ENCODE peak calls at places on chromosomes 11 and 22, in ten cellular contexts. E is CD4-positive, alpha-beta memory T cell; C is mesenchymal stem cell; F is effector memory CD4-positive, alpha-beta T cell; Q is endodermal cell; U is lung; O is naive thymus-derived CD4-positive, alpha-beta T cell; P is SJSA1; I is A549; D is HCT116. K is an unnamed sample. For H3K9me3, the result is how much of the 10 kb centered on the place peaks cover.

GRCh38 chr11:80900265-80900664 is 1459.4 kb upstream of the TENM4 start:
- DNase-seq in I (no peak), D (no peak), E (no peak), U (no peak), F (no peak), O (no peak), P (no peak), C (no peak), Q (no peak), K (no peak)

GRCh38 chr11:9535189-9535781 is 38.2 kb upstream of the WEE1 start:
- DNase-seq in C (peak), I (no peak), U (peak), Q (peak), D (peak), E (peak), P (no peak), O (peak), F (peak), K (peak)

GRCh38 chr11:1072116-1072820 is 2.4 kb upstream of the MUC2 start:
- DNase-seq in D (peak), I (peak), F (no peak), O (no peak), P (peak), E (no peak), Q (no peak), U (no peak), C (no peak), K (no peak)

GRCh38 chr22:38927033-38927789 is 30.2 kb upstream of the APOBEC3A start:
- DNase-seq in F (peak), I (peak), C (peak), P (peak), U (peak), D (peak), E (no peak), Q (peak), O (peak), K (no peak)

GRCh38 chr11:418343-419247 is 3.8 kb upstream of the SIGIRR start:
- DNase-seq in U (no peak), D (no peak), F (no peak), E (peak), O (no peak), Q (no peak), P (no peak), C (no peak), I (no peak), K (no peak)

GRCh38 chr11:60897496-60897895 is 8.9 kb downstream of the PRPF19 start:
- DNase-seq in U (no peak), O (no peak), P (no peak), E (no peak), F (no peak), C (no peak), I (no peak), Q (no peak), D (no peak), K (no peak)

GRCh38 chr11:103737791-103738190 is 298.6 kb upstream of the DDI1 start:
- DNase-seq in O (no peak), P (no peak), Q (no peak), F (no peak), D (no peak), C (no peak), U (no peak), I (no peak), E (no peak), K (no peak)

GRCh38 chr22:22030493-22031182 is 48.1 kb upstream of the TOP3B start:
- DNase-seq in C (peak), U (no peak), Q (peak), E (no peak), I (peak), F (no peak), D (no peak), O (no peak), P (no peak), K (no peak)

GRCh38 chr11:131579932-131580387 is 209.5 kb downstream of the NTM start:
- DNase-seq in U (no peak), C (peak), D (no peak), Q (peak), O (no peak), F (no peak), I (peak), P (peak), E (no peak), K (no peak)

GRCh38 chr11:104051806-104052205 is 15.4 kb downstream of the DDI1 start:
- DNase-seq in P (no peak), O (no peak), F (no peak), C (no peak), D (no peak), Q (no peak), I (no peak), E (no peak), U (no peak), K (no peak)

GRCh38 chr11:115672999-115673411 is 168.8 kb upstream of the CADM1 start:
- DNase-seq in I (no peak), E (no peak), F (no peak), D (no peak), C (peak), O (no peak), Q (no peak), U (peak), P (no peak), K (no peak)

GRCh38 chr11:12439615-12440014 is 62.2 kb downstream of the PARVA start:
- DNase-seq in C (no peak), Q (peak), U (no peak), F (no peak), P (no peak), D (no peak), O (no peak), E (no peak), I (no peak), K (no peak)

GRCh38 chr11:72141066-72141465 is 5.5 kb downstream of the FOLR3 start:
- DNase-seq in D (no peak), E (no peak), I (peak), C (peak), O (peak), U (no peak), F (no peak), P (peak), Q (no peak), K (no peak)

GRCh38 chr11:101584129-101584515 is 315 bp upstream of the TRPC6 start:
- DNase-seq in U (no peak), O (no peak), E (no peak), Q (no peak), D (no peak), C (no peak), I (no peak), F (no peak), P (no peak), K (no peak)
- H3K9me3 ChIP-seq in U (under half), O (under half), E (under half), Q (under half), D (under half), C (under half), I (under half), F (under half), P (under half), K (under half)

GRCh38 chr22:47105085-47105484 is 342.6 kb downstream of the TBC1D22A start:
- DNase-seq in C (no peak), D (no peak), P (no peak), U (no peak), F (no peak), O (no peak), Q (no peak), I (no peak), E (no peak), K (no peak)
- H3K9me3 ChIP-seq in C (under half), D (under half), P (under half), U (under half), F (under half), O (under half), Q (under half), I (under half), E (under half), K (under half)

DNA sequence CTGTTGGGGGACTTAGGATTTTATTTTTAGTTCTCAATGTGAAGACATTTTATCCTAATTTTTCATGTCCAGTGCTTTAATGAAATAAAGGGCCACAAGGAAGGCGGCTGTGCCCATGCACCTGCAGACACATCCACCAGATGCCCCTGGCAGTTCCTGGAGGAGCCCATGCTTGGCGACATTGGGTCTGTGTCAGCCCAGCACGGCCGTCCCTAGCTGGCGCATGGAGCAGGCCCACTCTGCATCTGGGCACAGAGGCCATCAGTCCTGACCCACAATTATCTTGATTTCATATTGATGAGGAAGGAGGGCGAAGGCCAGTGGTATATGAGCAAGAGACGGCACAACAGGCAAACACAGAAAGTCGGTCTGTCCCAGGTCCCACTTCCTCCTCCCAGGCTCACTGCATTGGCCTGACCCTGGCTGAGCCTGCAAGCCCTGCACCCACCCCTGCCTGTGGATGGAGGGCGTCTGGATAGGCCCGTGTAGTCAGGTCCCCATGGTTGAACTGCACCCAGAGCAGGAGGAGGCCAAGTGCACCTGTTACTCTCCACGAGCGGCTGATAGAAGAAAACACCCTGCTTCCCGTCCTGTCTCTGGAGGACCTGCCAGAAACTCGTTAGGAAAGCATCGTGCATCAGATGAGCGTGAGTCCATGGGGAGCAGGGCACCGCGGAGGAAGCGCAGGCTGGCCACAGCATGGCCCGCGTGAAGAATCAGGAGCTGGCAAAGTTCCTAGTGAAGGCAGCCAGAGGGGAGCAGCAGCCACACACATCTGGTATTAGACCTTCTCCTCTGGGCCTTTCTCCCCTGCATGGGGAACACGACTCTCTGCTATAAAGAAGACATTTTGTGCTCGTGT is 296.8 kb downstream of the BRD1 start:
- DNase-seq in O (no peak), I (no peak), E (no peak), Q (no peak), C (no peak), P (no peak), F (no peak), D (no peak), U (no peak), K (no peak)
- H3K9me3 ChIP-seq in O (under half), I (under half), E (under half), Q (under half), C (under half), P (under half), F (under half), D (under half), U (under half), K (under half)

GRCh38 chr11:134170177-134170908 is 53.4 kb downstream of the NCAPD3 start:
- DNase-seq in U (no peak), I (no peak), D (no peak), E (no peak), Q (no peak), O (no peak), C (peak), P (no peak), F (no peak), K (no peak)

GRCh38 chr11:134159652-134160051 is 64.1 kb downstream of the NCAPD3 start:
- DNase-seq in C (no peak), D (no peak), Q (no peak), P (no peak), I (no peak), O (no peak), U (no peak), F (no peak), E (no peak), K (no peak)

DNA sequence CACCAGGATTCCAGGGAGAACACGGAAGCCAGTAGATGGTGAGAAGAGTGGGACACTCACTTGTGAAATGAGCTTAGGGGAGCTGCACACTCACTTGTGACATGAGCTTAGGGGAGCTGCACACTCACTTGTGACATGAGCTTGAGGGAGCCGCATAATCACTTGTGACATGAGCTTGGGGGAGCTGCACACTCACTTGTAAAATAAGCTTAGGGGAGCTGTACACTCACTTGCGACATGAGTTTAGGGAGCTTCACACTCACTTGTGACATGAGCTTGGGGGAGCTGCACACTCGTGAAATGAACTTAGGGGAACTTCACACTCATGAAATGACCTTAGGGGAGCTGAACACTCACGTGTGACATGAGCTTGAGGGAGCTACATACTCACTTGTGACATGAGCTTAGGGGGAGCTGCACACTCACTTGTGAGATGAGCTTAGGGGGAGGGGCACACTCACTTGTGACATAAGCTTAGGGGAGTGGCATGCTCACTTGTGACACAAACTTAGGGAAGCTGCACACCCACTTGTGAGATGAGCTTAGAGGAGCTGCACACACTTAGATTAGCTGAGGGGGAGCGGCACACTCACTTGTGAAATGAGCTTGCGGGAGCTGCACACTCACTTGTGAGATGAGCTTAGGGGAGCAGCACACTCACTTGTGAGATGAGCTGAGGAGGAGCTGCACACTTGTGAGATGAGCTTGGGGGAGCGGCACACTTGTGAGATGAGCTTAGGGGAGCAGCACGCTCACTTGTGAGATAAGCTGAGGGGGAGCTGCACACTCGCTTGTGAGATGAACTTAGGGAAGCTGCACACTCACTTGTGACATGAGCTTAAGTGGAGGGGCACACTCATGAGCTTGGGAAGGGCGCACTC is 59.0 kb downstream of the NCAPD3 start:
- DNase-seq in E (no peak), F (no peak), Q (peak), I (no peak), U (no peak), C (no peak), O (peak), D (no peak), P (no peak), K (no peak)
- H3K9me3 ChIP-seq in E (under half), F (under half), Q (half or more), I (half or more), U (under half), C (under half), O (under half), D (under half), P (under half), K (under half)

GRCh38 chr22:48973694-48974041 is 854.0 kb downstream of the BRD1 start:
- DNase-seq in F (no peak), C (no peak), P (no peak), I (no peak), Q (no peak), U (no peak), D (no peak), E (no peak), O (no peak), K (no peak)

GRCh38 chr22:48974443-48975251 is 853.0 kb downstream of the BRD1 start:
- DNase-seq in C (no peak), I (no peak), E (no peak), U (no peak), D (no peak), Q (no peak), F (no peak), P (no peak), O (no peak), K (no peak)

GRCh38 chr22:48976556-48977535 is 850.8 kb downstream of the BRD1 start:
- DNase-seq in U (no peak), E (no peak), P (no peak), Q (no peak), F (no peak), D (no peak), O (no peak), I (no peak), C (no peak), K (no peak)

GRCh38 chr22:48975886-48976285 is 851.8 kb downstream of the BRD1 start:
- DNase-seq in P (no peak), U (no peak), Q (no peak), E (no peak), C (no peak), O (no peak), F (no peak), I (no peak), D (no peak), K (no peak)

DNA sequence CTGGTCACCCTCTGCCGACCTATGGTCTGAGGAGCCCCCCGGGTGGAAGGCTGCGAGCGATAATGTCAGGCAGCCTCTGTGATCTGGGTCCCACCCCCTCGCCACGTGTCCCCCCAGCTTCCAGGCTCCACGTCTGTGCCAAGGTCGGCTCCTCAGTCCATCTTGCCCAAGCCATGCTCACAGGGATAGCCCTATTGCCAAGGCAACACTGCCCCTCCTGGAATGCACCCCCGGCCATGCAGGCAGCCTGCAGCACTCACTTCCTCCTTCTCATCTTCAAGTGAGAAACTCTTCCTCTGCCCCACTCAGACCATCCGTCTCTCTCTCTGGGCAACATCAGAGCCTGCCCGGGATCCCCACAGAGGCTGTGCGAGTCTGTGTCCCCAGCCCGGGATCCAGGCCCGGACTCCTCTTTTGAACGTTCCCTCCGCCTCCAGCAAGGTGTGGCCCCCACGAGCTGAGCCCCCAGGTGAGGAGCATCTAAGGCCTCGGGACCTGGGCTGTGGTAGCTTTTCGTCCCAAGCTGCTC is 852.4 kb downstream of the BRD1 start:
- DNase-seq in Q (no peak), C (no peak), I (no peak), D (no peak), U (no peak), P (no peak), F (no peak), O (no peak), E (no peak), K (no peak)
- H3K9me3 ChIP-seq in Q (under half), C (under half), I (under half), D (under half), U (under half), P (under half), F (under half), O (under half), E (under half), K (under half)

GRCh38 chr22:30362632-30363281 is 6.0 kb downstream of the CCDC157 start:
- DNase-seq in U (no peak), I (no peak), Q (peak), F (no peak), D (no peak), C (no peak), P (no peak), O (no peak), E (no peak), K (no peak)
- H3K9me3 ChIP-seq in U (under half), I (under half), Q (under half), F (under half), D (under half), C (under half), P (under half), O (under half), E (under half), K (under half)

DNA sequence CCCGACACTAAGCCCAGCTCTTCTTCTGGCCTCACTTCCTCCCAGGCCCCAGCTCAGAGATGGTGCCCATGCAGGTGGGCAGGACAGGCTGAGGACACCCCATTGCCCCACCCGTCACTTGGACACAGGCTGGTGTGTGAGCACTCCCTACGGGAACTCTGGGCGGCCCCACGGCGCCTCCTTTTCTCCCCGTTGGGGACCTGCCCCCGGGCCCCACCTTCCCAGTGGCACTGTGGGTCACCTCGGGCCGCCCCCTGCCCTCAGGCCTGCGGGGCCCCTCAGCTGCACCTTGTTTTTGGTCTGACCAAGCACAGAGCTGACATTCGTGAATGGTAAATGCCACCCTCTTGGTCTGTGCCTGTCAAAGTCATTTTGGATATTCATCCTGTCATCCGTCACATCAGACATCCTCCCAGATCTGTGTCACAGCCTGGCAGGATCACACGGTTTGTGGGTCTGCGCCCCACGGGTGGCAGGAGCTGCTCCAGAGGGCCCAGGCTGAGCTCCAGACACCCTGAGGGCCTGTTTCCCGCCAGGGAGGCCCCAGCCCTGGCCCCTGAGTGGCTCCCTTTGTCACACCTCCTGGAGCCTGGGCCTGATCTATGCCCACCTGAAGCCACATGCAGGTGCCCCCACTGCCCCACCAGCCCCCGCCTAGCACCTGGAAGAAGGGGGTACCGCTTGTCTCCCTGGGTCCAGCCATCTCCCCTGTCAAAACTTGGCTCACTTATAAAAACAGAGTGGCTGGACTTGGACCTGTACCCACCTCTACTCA is 1188.5 kb downstream of the BRD1 start:
- DNase-seq in E (no peak), C (no peak), I (no peak), P (no peak), O (no peak), Q (no peak), F (no peak), U (no peak), D (no peak), K (no peak)
- H3K9me3 ChIP-seq in E (under half), C (under half), I (under half), P (under half), O (under half), Q (under half), F (under half), U (under half), D (under half), K (under half)

DNA sequence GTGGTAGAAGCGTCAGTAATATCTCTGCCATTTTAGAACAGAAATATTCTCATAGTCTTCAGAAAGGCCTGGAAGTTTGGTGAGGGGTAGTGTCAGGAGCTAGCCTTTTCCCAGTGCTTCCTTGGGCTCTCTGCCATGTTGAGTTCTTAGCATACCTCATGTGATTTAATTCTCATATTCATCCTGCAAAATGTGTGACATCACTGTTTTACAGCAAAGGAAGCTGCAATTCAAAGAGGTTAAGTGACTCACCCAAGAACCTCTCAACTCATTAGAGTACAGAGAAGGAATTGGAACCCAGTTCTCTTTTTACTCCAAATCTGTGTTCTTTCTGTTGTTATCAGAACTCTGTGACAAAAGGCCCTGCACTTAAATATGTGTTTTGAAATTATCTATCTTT is 72.1 kb downstream of the RNF169 start:
- DNase-seq in U (no peak), D (no peak), F (no peak), I (no peak), P (peak), E (no peak), C (peak), O (no peak), Q (no peak), K (no peak)
- H3K9me3 ChIP-seq in U (under half), D (under half), F (under half), I (under half), P (under half), E (under half), C (under half), O (under half), Q (under half), K (under half)